ENCODE peak calls at places on chromosome 6, in eight cellular contexts. V, E, I, F, T, G, U and W are unnamed samples.

GRCh38 chr6:106530502-106530901 is 98.8 kb downstream of the RTN4IP1 start:
- DNase-seq in G (no peak), U (no peak), I (no peak), F (no peak), V (no peak), E (no peak), T (no peak), W (no peak)

GRCh38 chr6:126721581-126722145 is 381.7 kb downstream of the CENPW start:
- DNase-seq in E (peak; percentile 47), G (no peak), V (no peak), T (no peak), F (no peak), I (no peak), U (no peak), W (no peak)

GRCh38 chr6:32113386-32114352 is 4.5 kb upstream of the TNXB start:
- DNase-seq in E (peak; percentile 85), F (no peak), I (no peak), T (no peak), G (no peak), V (peak; percentile 95), U (no peak), W (no peak)

GRCh38 chr6:2396856-2397640 is 151.6 kb upstream of the GMDS start:
- DNase-seq in U (no peak), T (no peak), I (no peak), F (peak; percentile 58), V (no peak), E (no peak), G (no peak), W (no peak)

GRCh38 chr6:20827798-20828197 is 293.5 kb downstream of the CDKAL1 start:
- DNase-seq in V (no peak), U (no peak), T (no peak), G (no peak), F (no peak), E (no peak), I (no peak), W (no peak)

GRCh38 chr6:82076855-82077254 is 170.7 kb downstream of the IBTK start:
- DNase-seq in G (no peak), F (no peak), V (no peak), T (no peak), E (peak; percentile 12), U (no peak), I (no peak), W (no peak)

GRCh38 chr6:1527098-1527497 is 82.6 kb upstream of the FOXC1 start:
- DNase-seq in E (no peak), I (no peak), G (no peak), V (peak; percentile 39), U (peak; percentile 85), T (peak; percentile 12), F (no peak), W (no peak)

GRCh38 chr6:112663705-112664104 is 316.6 kb downstream of the RFPL4B start:
- DNase-seq in G (no peak), E (peak; percentile 43), V (no peak), I (no peak), F (no peak), T (no peak), U (no peak), W (no peak)

GRCh38 chr6:2738373-2738979 is 12.2 kb downstream of the MYLK4 start:
- DNase-seq in I (no peak), U (peak; percentile 19), G (no peak), E (peak; percentile 80), F (no peak), T (peak; percentile 56), V (no peak), W (no peak)

GRCh38 chr6:123604067-123604466 is 32.7 kb downstream of the TRDN start:
- DNase-seq in V (no peak), G (no peak), I (no peak), U (no peak), T (no peak), F (no peak), E (no peak), W (no peak)

GRCh38 chr6:94052754-94053153 is 633.4 kb upstream of the EPHA7 start:
- DNase-seq in T (no peak), V (no peak), G (no peak), U (peak; percentile 27), E (peak; percentile 13), F (no peak), I (no peak), W (no peak)

GRCh38 chr6:6605873-6606272 is 17.4 kb downstream of the LY86 start:
- DNase-seq in T (no peak), G (no peak), F (no peak), V (no peak), E (no peak), I (no peak), U (no peak), W (no peak)

GRCh38 chr6:29791786-29792122 is 35.9 kb upstream of the HLA-G start:
- DNase-seq in T (no peak), G (no peak), V (no peak), F (no peak), U (no peak), I (no peak), E (peak; percentile 10), W (no peak)

GRCh38 chr6:161242113-161242512 is 31.7 kb downstream of the AGPAT4 start:
- DNase-seq in U (no peak), T (peak; percentile 9), G (no peak), V (no peak), I (peak; percentile 40), F (no peak), E (no peak), W (no peak)

GRCh38 chr6:149861603-149862423 is 2.3 kb downstream of the LRP11 start:
- DNase-seq in V (no peak), I (no peak), T (no peak), E (no peak), F (no peak), U (no peak), G (no peak), W (no peak)

GRCh38 chr6:149859368-149859767 is 4.8 kb downstream of the LRP11 start:
- DNase-seq in T (no peak), I (no peak), G (no peak), V (no peak), U (no peak), F (no peak), E (no peak), W (no peak)

GRCh38 chr6:149860513-149860833 is 3.7 kb downstream of the LRP11 start:
- DNase-seq in T (no peak), V (no peak), U (no peak), I (no peak), E (no peak), G (no peak), F (no peak), W (no peak)

GRCh38 chr6:149859938-149860337 is 4.2 kb downstream of the LRP11 start:
- DNase-seq in I (no peak), U (no peak), T (no peak), G (no peak), E (no peak), V (no peak), F (no peak), W (no peak)

DNA sequence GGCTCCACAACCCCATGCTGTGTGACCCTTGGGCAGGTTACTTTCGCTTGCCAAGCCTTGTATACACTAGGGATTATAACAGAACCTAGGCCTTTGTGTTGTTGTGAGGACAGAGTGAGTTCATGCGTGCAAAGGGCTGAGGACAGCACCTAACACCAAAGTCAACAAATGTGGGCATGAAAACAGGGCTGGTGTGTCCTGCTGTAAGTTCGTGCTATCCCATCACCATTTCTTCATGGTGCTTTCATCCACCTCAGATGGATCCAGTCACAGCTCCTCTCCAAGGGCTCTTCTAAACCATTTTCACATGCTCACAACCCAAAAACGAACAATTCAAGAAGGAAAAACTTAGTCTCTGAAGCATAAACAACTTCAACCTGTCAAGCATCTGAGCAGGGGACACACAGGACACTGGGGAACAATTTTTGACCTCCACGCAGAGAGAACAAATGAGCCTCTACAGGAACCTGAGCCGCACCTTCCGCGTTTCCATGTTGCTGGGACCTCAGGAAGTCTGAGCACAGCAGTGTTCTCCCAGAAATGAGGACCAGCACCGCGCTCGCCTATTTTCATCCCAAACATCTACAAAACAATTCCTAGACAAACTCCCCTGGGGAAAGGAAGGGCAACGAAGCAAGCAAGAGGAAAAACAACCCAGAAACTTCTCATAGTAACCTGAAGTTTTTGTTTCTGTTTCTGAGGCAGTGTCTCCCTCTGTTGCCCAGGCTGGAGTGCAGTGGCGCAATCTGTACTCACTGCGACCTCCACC is 3.1 kb downstream of the LRP11 start:
- DNase-seq in G (no peak), I (no peak), E (no peak), F (no peak), V (no peak), U (no peak), T (no peak), W (no peak)
- TF ChIP-seq CTCF in G (no peak), I (no peak), E (peak; percentile 35), F (no peak), V (no peak), U (no peak), T (no peak), W (no peak)

GRCh38 chr6:43457643-43458042 is 2.3 kb upstream of the DLK2 start:
- DNase-seq in V (no peak), F (no peak), I (no peak), G (no peak), T (no peak), U (no peak), E (peak; percentile 41), W (no peak)
- TF ChIP-seq CTCF in V (no peak), F (no peak), I (peak; percentile 25), G (no peak), T (no peak), U (no peak), E (peak; percentile 37), W (no peak)

DNA sequence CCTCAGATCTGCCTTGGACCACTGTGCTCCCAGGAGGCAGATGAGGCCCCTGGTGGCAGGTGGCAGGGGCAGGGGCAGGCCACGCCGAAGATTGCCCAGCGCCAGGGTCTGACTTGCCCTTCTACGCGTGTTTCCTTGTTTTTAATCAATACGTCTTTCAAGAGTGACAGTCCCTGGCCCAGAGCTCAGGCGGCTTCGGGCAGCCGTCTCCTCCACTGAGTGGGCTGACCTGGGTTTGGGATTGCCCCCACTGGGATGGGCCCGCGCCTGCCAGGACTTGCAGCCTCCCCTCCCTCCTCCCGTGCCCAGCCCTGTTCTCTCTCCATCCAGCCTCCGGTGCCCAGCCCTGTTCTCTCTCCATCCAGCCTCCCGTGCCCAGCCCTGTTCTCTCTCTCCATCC is 21.2 kb downstream of the FRMD1 start:
- DNase-seq in T (no peak), I (no peak), F (no peak), U (no peak), V (no peak), E (no peak), G (no peak), W (no peak)
- TF ChIP-seq CTCF in T (no peak), I (no peak), F (no peak), U (no peak), V (no peak), E (no peak), G (no peak), W (no peak)

DNA sequence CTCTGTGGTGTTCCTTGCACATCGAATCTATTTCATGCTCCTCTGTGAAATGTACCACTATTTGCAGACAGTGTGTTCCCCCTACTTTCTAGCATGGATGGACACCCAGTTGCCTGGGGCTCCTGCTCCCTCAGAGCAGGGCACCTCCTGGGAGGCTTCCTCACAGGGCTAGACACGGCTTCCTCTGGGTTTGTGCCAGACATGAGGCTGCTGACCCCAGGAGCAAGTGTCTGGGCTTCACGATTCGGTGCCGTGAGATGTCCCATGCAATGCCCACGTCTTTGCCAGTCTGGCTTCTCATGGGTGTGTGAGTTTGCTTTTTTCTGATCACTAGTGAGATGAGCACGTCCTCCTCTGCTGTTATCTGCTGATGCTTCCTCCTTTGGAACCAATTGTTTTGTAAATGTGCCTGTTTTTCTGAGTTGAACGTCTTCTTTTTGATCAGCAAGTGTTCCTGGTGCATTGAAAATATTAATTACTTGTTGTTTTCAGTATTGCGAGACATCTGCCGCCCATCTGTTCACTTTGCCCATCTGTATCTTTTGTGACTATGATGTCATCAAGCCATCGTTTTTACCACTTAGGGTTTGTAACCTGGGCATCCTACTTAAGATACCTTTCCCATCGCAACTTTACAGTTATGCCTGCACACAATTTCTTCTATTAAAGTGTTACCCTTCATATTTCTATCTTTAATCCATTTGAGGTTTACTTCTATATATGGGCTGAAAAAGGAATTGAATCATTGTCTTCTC is 92.0 kb downstream of the TTLL2 start:
- DNase-seq in T (no peak), E (no peak), F (no peak), I (no peak), G (no peak), U (no peak), V (no peak), W (no peak)
- TF ChIP-seq CTCF in T (no peak), E (no peak), F (no peak), I (no peak), G (no peak), U (no peak), V (no peak), W (no peak)